ENCODE peak calls at places on chromosomes 13 and 19, in ten cellular contexts. F, B, R, E, M, G, S, W, Q and L are unnamed samples. For H3K36me3 and H3K27me3, the result is how much of the 10 kb centered on the place peaks cover.

GRCh38 chr13:110340812-110341444 is 33.8 kb downstream of the COL4A2 start:
- DNase-seq in S (no peak), W (peak), M (no peak), Q (peak), R (peak), F (no peak), G (peak), E (peak), B (peak), L (peak)

GRCh38 chr13:109979186-109979585 is 192.8 kb upstream of the IRS2 start:
- DNase-seq in M (no peak), Q (no peak), E (no peak), B (no peak), S (no peak), R (no peak), G (no peak), W (no peak), F (no peak), L (no peak)

GRCh38 chr13:100528820-100529219 is 59.8 kb downstream of the GGACT start:
- DNase-seq in F (no peak), M (no peak), R (no peak), B (peak), W (no peak), G (no peak), S (no peak), Q (no peak), E (no peak), L (no peak)

GRCh38 chr19:57406516-57407123 is 4.3 kb upstream of the ZNF17 start:
- DNase-seq in E (peak), R (peak), S (peak), W (peak), M (peak), Q (peak), G (peak), F (peak), B (peak), L (peak)

GRCh38 chr13:27425151-27425917 is 915 bp downstream of the GTF3A start:
- DNase-seq in S (no peak), G (no peak), R (no peak), E (no peak), F (peak), M (peak), W (no peak), Q (peak), B (peak), L (no peak)

GRCh38 chr13:111371211-111371610 is 50.8 kb downstream of the TEX29 start:
- DNase-seq in B (no peak), E (no peak), F (peak), Q (peak), R (no peak), M (no peak), S (no peak), G (no peak), W (no peak), L (no peak)

GRCh38 chr19:18368504-18369222 is 17.3 kb upstream of the GDF15 start:
- DNase-seq in F (no peak), M (no peak), W (no peak), S (no peak), E (no peak), R (no peak), G (no peak), Q (no peak), B (no peak), L (no peak)

GRCh38 chr19:33496016-33496415 is 25.6 kb downstream of the PEPD start:
- DNase-seq in S (no peak), M (no peak), G (no peak), F (no peak), E (no peak), Q (peak), W (no peak), R (no peak), B (no peak), L (peak)

GRCh38 chr13:42420304-42420703 is 148.4 kb downstream of the AKAP11 start:
- DNase-seq in G (no peak), R (no peak), S (peak), B (no peak), E (no peak), W (no peak), F (no peak), M (no peak), Q (no peak), L (no peak)

GRCh38 chr19:50430888-50431342 is 1.8 kb upstream of the MYBPC2 start:
- DNase-seq in B (no peak), S (no peak), Q (no peak), E (no peak), R (no peak), G (no peak), W (no peak), M (no peak), F (no peak), L (no peak)

GRCh38 chr19:50431343-50432220 is 1.1 kb upstream of the MYBPC2 start:
- DNase-seq in E (peak), G (peak), Q (peak), M (peak), S (peak), F (peak), B (peak), W (peak), R (peak), L (peak)

GRCh38 chr19:50427997-50428425 is 4.7 kb upstream of the MYBPC2 start:
- DNase-seq in S (no peak), M (peak), Q (peak), E (peak), G (peak), F (peak), W (peak), R (peak), B (peak), L (peak)

GRCh38 chr19:50427318-50427925 is 5.3 kb upstream of the MYBPC2 start:
- DNase-seq in S (no peak), W (no peak), B (no peak), G (no peak), M (no peak), F (no peak), Q (no peak), E (no peak), R (no peak), L (no peak)

DNA sequence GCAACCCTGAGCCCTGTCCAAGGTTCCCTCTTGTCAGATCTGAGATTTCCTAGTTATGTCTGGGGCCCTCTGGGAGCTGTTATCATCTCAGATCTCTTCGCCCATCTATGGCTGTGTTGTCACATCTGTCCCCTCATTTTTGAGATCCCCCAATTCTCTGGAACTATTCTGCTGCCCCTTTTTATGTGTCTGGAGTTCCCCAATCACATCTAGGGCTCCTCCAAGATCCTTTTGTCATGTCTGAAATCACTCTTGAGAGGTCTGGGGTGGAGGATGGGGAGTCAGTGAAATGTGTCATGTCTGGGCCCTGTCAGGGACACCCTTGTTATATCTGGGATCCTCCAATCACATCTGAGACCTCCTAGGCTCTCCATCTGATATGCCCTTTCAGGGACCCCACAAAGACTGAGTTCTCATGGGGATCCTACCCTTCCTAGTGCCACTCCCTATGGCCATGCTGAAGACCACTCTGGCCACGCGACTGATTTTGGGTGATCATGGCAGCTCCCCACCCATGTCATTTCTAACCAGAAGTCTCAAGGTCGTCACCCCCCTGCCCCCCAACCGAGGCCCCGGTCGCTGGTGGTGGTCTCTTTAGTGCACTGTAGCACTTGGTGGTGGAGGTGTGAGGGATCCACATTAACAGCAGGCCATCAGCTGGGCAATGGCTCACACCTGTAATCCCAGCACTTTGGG is 3.8 kb upstream of the MYBPC2 start:
- DNase-seq in F (no peak), S (no peak), B (no peak), M (no peak), W (no peak), E (no peak), Q (no peak), R (no peak), G (no peak), L (no peak)
- H3K4me3 ChIP-seq in F (no peak), S (no peak), B (no peak), M (no peak), W (no peak), E (no peak), Q (no peak), R (no peak), G (no peak), L (no peak)

GRCh38 chr19:45070861-45071544 is 5.3 kb downstream of the ZNF296 start:
- DNase-seq in R (no peak), W (no peak), M (no peak), G (no peak), Q (no peak), S (no peak), E (no peak), B (no peak), F (no peak), L (no peak)

GRCh38 chr19:45070214-45070613 is 6.1 kb downstream of the ZNF296 start:
- DNase-seq in G (no peak), F (no peak), B (no peak), M (no peak), Q (no peak), R (no peak), W (no peak), S (no peak), E (no peak), L (no peak)

GRCh38 chr19:45066921-45067661 is 9.2 kb downstream of the ZNF296 start:
- DNase-seq in Q (no peak), M (no peak), S (no peak), G (no peak), W (no peak), E (no peak), B (no peak), R (no peak), F (no peak), L (no peak)

GRCh38 chr19:45068041-45068440 is 8.2 kb downstream of the ZNF296 start:
- DNase-seq in Q (no peak), B (no peak), W (no peak), G (no peak), E (no peak), F (no peak), R (no peak), S (no peak), M (no peak), L (no peak)

DNA sequence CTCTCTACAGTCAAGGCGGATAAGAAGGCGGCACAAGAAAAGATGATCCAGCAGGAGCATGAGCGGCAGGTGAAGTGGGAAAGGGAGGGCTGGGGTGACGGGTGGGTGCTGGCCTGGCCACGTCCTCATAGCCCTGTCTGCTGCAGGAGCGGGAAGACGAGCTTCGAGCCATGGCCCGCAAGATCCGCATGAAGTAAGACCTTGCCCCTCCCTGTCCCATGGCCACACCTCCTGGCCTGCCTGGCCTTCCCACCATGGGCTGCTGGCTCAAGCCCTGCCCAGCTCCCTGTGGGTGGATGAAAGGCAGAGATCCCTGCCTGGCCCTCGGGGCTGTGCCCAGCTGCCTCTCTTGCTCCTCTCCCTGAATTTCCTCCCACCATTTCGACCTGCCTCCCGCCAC is 7.2 kb downstream of the ZNF296 start:
- DNase-seq in F (peak), E (no peak), M (peak), G (no peak), W (no peak), R (no peak), B (peak), Q (peak), S (no peak), L (peak)
- H3K36me3 ChIP-seq in F (half or more), E (under half), M (under half), G (under half), W (half or more), R (half or more), B (half or more), Q (under half), S (under half), L (under half)

GRCh38 chr19:1159864-1160595 is 14.0 kb downstream of the SBNO2 start:
- DNase-seq in B (no peak), S (no peak), M (no peak), G (no peak), R (peak), F (no peak), E (no peak), Q (no peak), W (peak), L (no peak)
- H3K27me3 ChIP-seq in B (under half), S (under half), M (under half), G (under half), R (under half), F (under half), E (under half), Q (under half), W (under half), L (under half)

GRCh38 chr13:51971520-51972426 is 39.5 kb downstream of the ATP7B start:
- DNase-seq in M (peak), F (no peak), Q (no peak), G (no peak), E (no peak), R (no peak), S (no peak), B (no peak), W (no peak), L (no peak)
- H3K4me3 ChIP-seq in M (no peak), F (no peak), Q (no peak), G (no peak), E (no peak), R (no peak), S (no peak), B (no peak), W (no peak), L (no peak)

DNA sequence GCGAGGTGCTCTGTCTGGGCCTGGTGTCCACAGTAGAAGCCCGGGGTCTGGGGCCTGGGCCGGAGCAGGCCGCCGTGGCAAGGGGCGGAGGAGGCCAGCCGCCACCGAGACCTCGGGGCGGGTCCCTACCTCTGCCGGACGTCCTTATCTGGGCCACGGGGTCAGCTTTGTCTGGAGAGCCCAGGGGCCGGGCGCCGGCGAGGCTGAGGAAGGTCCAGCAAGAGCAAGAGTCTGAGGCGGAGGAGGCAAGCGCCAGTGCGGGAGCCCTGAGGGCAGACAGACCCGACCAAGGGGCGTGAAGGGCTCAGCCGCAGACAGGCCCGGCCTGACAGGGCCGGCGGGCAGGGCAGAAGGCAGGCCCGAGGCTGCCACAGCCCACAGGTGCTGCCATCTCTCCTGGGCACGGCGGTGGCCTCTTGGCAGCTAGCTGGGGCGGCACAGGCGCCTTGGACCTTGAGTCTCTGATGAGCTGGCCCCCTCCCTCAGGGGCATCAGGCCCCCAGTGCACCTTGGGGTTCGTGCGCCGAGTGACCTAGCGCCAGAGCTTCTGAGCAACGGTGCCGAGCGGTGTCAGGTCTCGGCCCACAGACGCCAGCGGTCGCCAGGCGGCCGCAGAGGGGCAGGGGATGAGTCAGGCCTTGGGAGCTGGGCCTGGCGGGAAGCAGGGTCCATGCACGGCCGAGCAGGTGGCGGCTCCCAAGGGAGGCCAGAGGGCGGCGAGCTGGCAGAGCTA is 19.1 kb upstream of the AKAP8 start:
- DNase-seq in R (no peak), Q (no peak), S (no peak), F (no peak), B (peak), M (no peak), G (no peak), W (peak), E (no peak), L (no peak)
- H3K36me3 ChIP-seq in R (half or more), Q (half or more), S (half or more), F (half or more), B (half or more), M (under half), G (half or more), W (half or more), E (half or more), L (under half)

DNA sequence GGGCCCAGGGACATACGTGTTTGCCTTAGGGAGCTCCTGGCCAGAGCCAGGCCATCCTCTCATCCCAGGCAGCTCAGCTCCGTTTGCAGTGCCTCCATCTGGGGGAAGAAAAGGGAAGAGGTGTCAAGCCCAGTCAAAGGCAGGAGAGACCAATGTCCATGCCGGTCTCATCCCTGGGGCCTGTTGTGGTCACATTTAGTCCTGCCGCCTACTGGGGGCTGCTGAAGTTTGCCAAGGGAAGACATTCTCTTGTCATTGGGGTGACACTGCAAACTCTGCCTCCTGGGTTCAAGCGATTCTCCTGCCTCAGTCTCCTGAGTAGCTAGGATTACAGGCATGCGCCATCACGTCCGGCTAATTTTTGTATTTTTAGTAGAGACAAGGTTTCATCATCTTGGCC is 195.2 kb downstream of the UQCRFS1 start:
- DNase-seq in W (no peak), M (no peak), S (no peak), Q (no peak), F (no peak), B (no peak), G (no peak), R (no peak), E (no peak), L (no peak)
- H3K27me3 ChIP-seq in W (under half), M (under half), S (under half), Q (under half), F (half or more), B (under half), G (under half), R (under half), E (under half), L (under half)

DNA sequence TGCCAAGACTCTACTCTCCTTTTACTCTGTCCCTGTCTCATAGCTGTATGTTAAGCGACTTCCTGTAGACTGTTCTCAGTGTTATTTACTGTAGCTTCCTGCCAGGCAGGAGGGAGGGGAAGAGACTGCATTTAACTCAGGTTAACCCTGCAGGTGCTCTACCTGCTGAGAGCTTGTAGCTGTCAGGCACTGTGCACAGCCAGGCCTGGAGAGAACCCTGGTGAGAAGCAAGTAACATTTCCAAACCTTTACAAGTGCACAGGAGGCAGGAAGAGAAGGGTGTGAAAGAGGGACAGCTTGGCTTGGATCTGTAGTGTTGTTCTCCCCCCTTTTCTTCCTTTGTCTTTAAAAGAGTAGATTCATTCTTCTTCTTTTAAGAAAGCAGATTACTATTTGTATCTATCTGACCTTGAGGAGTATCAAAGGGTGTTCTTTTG is 167.1 kb downstream of the LMO7 start:
- DNase-seq in F (no peak), G (peak), E (peak), Q (no peak), S (no peak), R (no peak), B (no peak), M (peak), W (no peak), L (no peak)
- H3K4me3 ChIP-seq in F (no peak), G (no peak), E (no peak), Q (peak), S (no peak), R (no peak), B (no peak), M (no peak), W (no peak), L (no peak)